ENCODE peak calls at places on chromosomes 2 and 18, in six cellular contexts. R is stimulated activated CD8-positive, alpha-beta memory T cell treated with anti-CD3 and anti-CD28 coated beads, Interleukin-4, amount 100 ng/mL, for 48 hours; T is naive B cell; W is NCI-H2029; E is glutamatergic neuron; O is mesenteric fat pad. Y is an unnamed sample.

GRCh38 chr2:19746611-19747309 is 155.0 kb downstream of the TTC32 start:
- DNase-seq in R (peak), T (no peak), O (peak), E (peak), W (no peak), Y (no peak)

GRCh38 chr2:155223781-155224406 is 525.4 kb downstream of the KCNJ3 start:
- DNase-seq in E (no peak), R (no peak), T (no peak), W (peak), O (no peak), Y (no peak)

GRCh38 chr2:217903859-217904613 is 98.8 kb downstream of the TNS1 start:
- DNase-seq in R (no peak), E (no peak), W (peak), T (no peak), O (no peak), Y (no peak)

GRCh38 chr2:161418275-161418714 is 2.2 kb downstream of the TBR1 start:
- DNase-seq in T (no peak), E (no peak), O (no peak), W (no peak), R (no peak), Y (no peak)

GRCh38 chr2:34096552-34097171 is 497.6 kb upstream of the FAM98A start:
- DNase-seq in T (peak), R (peak), E (peak), O (no peak), W (peak), Y (no peak)

GRCh38 chr2:20608666-20609348 is 42.1 kb downstream of the HS1BP3 start:
- DNase-seq in W (peak), T (no peak), O (peak), R (no peak), E (peak), Y (no peak)

GRCh38 chr2:136205615-136206014 is 87.7 kb upstream of the CXCR4 start:
- DNase-seq in R (no peak), W (no peak), O (no peak), E (no peak), T (no peak), Y (no peak)

GRCh38 chr2:71471276-71471675 is 17.9 kb downstream of the DYSF start:
- DNase-seq in W (no peak), O (no peak), R (no peak), T (no peak), E (no peak), Y (no peak)

GRCh38 chr2:218257390-218257981 is 3.3 kb upstream of the GPBAR1 start:
- DNase-seq in E (peak), R (peak), T (peak), W (no peak), O (peak), Y (peak)

GRCh38 chr2:196977491-196977890 is 51.0 kb upstream of the PGAP1 start:
- DNase-seq in O (no peak), W (no peak), E (no peak), R (no peak), T (no peak), Y (no peak)

GRCh38 chr2:68747413-68747812 is 12.8 kb downstream of the ARHGAP25 start:
- DNase-seq in R (peak), E (no peak), T (no peak), W (no peak), O (no peak), Y (no peak)

GRCh38 chr2:117293012-117293411 is 521.5 kb upstream of the DDX18 start:
- DNase-seq in T (no peak), R (no peak), E (no peak), O (no peak), W (no peak), Y (no peak)

GRCh38 chr2:83113953-83114352 is 1345.1 kb downstream of the SUCLG1 start:
- DNase-seq in O (no peak), E (no peak), T (no peak), R (no peak), W (no peak), Y (no peak)

GRCh38 chr18:22710628-22711380 is 222.3 kb upstream of the RBBP8 start:
- DNase-seq in O (no peak), R (no peak), E (peak), T (no peak), W (no peak), Y (no peak)

GRCh38 chr2:229679393-229680125 is 34.8 kb downstream of the DNER start:
- DNase-seq in W (no peak), E (no peak), R (no peak), O (no peak), T (no peak), Y (no peak)

GRCh38 chr18:58785171-58785805 is 79.4 kb upstream of the ZNF532 start:
- DNase-seq in W (no peak), E (no peak), T (no peak), O (no peak), R (no peak), Y (no peak)

GRCh38 chr2:82674638-82675037 is 1784.4 kb downstream of the SUCLG1 start:
- DNase-seq in T (no peak), E (no peak), R (no peak), O (no peak), W (no peak), Y (no peak)

GRCh38 chr2:179478771-179479170 is 214.1 kb upstream of the SESTD1 start:
- DNase-seq in T (no peak), R (no peak), O (no peak), W (no peak), E (no peak), Y (no peak)

GRCh38 chr2:183091318-183091953 is 12.9 kb downstream of the DUSP19 start:
- DNase-seq in T (no peak), W (no peak), O (no peak), E (no peak), R (no peak), Y (no peak)

GRCh38 chr2:234861841-234862735 is 89.7 kb upstream of the SH3BP4 start:
- DNase-seq in E (no peak), W (no peak), T (no peak), O (no peak), R (no peak), Y (no peak)

GRCh38 chr18:62737474-62737873 is 22.1 kb downstream of the PHLPP1 start:
- DNase-seq in T (no peak), R (no peak), E (no peak), O (no peak), W (no peak), Y (no peak)

GRCh38 chr2:209425082-209426071 is 1.5 kb downstream of the MAP2 start:
- DNase-seq in R (no peak), T (peak), W (peak), O (no peak), E (peak), Y (no peak)

GRCh38 chr2:232795920-232796319 is 19.6 kb upstream of the KCNJ13 start:
- DNase-seq in O (no peak), W (no peak), R (no peak), T (no peak), E (no peak), Y (no peak)

GRCh38 chr18:45850021-45850420 is 24.5 kb downstream of the SIGLEC15 start:
- DNase-seq in R (no peak), E (peak), O (no peak), T (no peak), W (no peak), Y (no peak)

GRCh38 chr2:220025207-220025606 is 397.8 kb downstream of the SLC4A3 start:
- DNase-seq in T (no peak), E (no peak), R (no peak), O (no peak), W (no peak), Y (no peak)

GRCh38 chr18:50560681-50561629 is 1.1 kb downstream of the MAPK4 start:
- DNase-seq in T (no peak), O (no peak), R (no peak), E (peak), W (peak), Y (no peak)

GRCh38 chr2:132815522-132815921 is 145.5 kb upstream of the LYPD1 start:
- DNase-seq in O (no peak), W (no peak), E (no peak), R (no peak), T (no peak), Y (no peak)

GRCh38 chr2:46381263-46381849 is 84.1 kb downstream of the EPAS1 start:
- DNase-seq in O (no peak), R (peak), T (no peak), E (no peak), W (no peak), Y (no peak)

GRCh38 chr2:205474746-205475145 is 207.6 kb upstream of the NRP2 start:
- DNase-seq in T (no peak), R (no peak), O (no peak), E (no peak), W (no peak), Y (no peak)

GRCh38 chr2:28981016-28981441 is at the start of gene TOGARAM2:
- DNase-seq in O (no peak), T (no peak), W (peak), R (no peak), E (no peak), Y (no peak)

GRCh38 chr2:2547451-2547850 is 216.4 kb upstream of the MYT1L start:
- DNase-seq in T (no peak), R (no peak), O (no peak), E (no peak), W (no peak), Y (no peak)

GRCh38 chr18:37383036-37383788 is 182.4 kb downstream of the CELF4 start:
- DNase-seq in W (no peak), E (no peak), R (no peak), O (no peak), T (no peak), Y (no peak)

GRCh38 chr2:164456599-164456998 is 164.7 kb downstream of the GRB14 start:
- DNase-seq in R (no peak), E (no peak), W (peak), T (no peak), O (no peak), Y (no peak)

GRCh38 chr2:12170151-12170550 is 423.7 kb downstream of the LPIN1 start:
- DNase-seq in O (no peak), E (no peak), T (no peak), R (no peak), W (no peak), Y (no peak)

GRCh38 chr2:27214936-27215335 is 2.2 kb upstream of the CAD start:
- DNase-seq in R (no peak), W (no peak), T (no peak), O (no peak), E (no peak), Y (no peak)

GRCh38 chr2:9975805-9976447 is 24.4 kb downstream of the GRHL1 start:
- DNase-seq in O (no peak), T (no peak), W (peak), R (peak), E (no peak), Y (no peak)

GRCh38 chr2:160425794-160426193 is 67.8 kb downstream of the RBMS1 start:
- DNase-seq in T (no peak), W (no peak), R (no peak), E (no peak), O (no peak), Y (no peak)